ENCODE peak calls at places on chromosomes 2 and 18, in four cellular contexts. I is neural progenitor cell, N is DND-41, C is IMR-90. K is an unnamed sample.

GRCh38 chr18:52617931-52618330 is 277.9 kb downstream of the DCC start:
- DNase-seq in I (no peak), N (no peak), C (peak), K (no peak)

GRCh38 chr2:222568866-222569265 is 87.0 kb downstream of the FARSB start:
- DNase-seq in I (no peak), N (no peak), C (peak), K (no peak)

GRCh38 chr2:19688059-19688458 is 213.7 kb downstream of the TTC32 start:
- DNase-seq in I (no peak), N (no peak), C (no peak), K (no peak)

GRCh38 chr18:9449580-9449979 is 25.7 kb upstream of the RALBP1 start:
- DNase-seq in I (peak), N (no peak), C (no peak), K (no peak)

GRCh38 chr2:63047534-63048281 is 2.9 kb upstream of the OTX1 start:
- DNase-seq in I (peak), N (no peak), C (no peak), K (peak)

GRCh38 chr2:18987592-18988073 is 370.8 kb downstream of the OSR1 start:
- DNase-seq in I (no peak), N (no peak), C (peak), K (peak)

GRCh38 chr2:172249336-172249735 is 146.6 kb upstream of the DLX2 start:
- DNase-seq in I (no peak), N (no peak), C (peak), K (no peak)

GRCh38 chr2:157229572-157229971 is 27.9 kb upstream of the GALNT5 start:
- DNase-seq in I (no peak), N (no peak), C (peak), K (no peak)

GRCh38 chr2:172172513-172173217 is 70.0 kb upstream of the DLX2 start:
- DNase-seq in I (peak), N (no peak), C (peak), K (peak)

GRCh38 chr18:28175930-28176673 is 828 bp downstream of the CDH2 start:
- DNase-seq in I (peak), N (peak), C (peak), K (no peak)

GRCh38 chr2:17620280-17620679 is 79.8 kb downstream of the VSNL1 start:
- DNase-seq in I (no peak), N (no peak), C (peak), K (no peak)

GRCh38 chr2:130391872-130392670 is 36.2 kb downstream of the PTPN18 start:
- DNase-seq in I (no peak), N (no peak), C (peak), K (peak)

GRCh38 chr2:225282858-225283693 is 116.4 kb upstream of the NYAP2 start:
- DNase-seq in I (peak), N (peak), C (peak), K (no peak)

GRCh38 chr2:102238039-102238756 is 51.4 kb downstream of the IL1RL2 start:
- DNase-seq in I (no peak), N (no peak), C (peak), K (no peak)

GRCh38 chr2:19738707-19739106 is 163.1 kb downstream of the TTC32 start:
- DNase-seq in I (no peak), N (no peak), C (peak), K (peak)

GRCh38 chr2:239235311-239235710 is 165.5 kb downstream of the HDAC4 start:
- DNase-seq in I (no peak), N (no peak), C (no peak), K (no peak)

GRCh38 chr2:239236043-239236807 is 164.6 kb downstream of the HDAC4 start:
- DNase-seq in I (no peak), N (no peak), C (no peak), K (no peak)

GRCh38 chr2:239234826-239235175 is 166.0 kb downstream of the HDAC4 start:
- DNase-seq in I (no peak), N (no peak), C (no peak), K (no peak)

GRCh38 chr2:239233576-239233975 is 167.2 kb downstream of the HDAC4 start:
- DNase-seq in I (no peak), N (no peak), C (no peak), K (no peak)

DNA sequence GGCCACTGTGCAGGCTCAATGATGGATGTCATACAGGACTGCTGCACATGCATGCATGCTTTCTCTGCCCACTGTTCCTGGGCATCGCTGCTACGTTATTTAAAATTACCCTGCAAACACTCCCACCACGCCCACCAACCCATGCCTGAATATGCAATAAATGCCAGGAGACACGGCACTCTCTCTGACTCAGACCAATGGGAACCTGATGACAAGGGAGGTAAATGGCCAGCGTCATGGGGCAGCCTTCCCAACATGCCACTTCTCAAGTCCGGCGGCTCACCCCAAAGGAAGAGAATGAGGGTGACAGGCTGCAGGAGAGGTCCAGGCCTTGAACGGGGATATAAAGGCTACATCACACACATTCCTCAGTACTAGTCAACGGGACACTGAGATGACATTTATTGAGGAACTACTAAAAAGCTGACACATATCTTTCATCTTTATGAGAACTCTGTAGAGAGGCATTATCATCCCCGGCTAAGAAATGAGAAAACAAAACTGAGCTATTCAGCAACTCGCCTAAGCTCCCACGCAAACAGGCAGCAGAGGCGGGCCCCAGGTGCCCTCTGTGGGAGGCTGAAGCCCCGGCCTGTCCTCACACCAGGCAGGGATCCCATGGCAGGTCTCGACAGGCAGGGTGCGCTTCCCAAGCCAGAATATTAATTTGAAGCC is 166.5 kb downstream of the HDAC4 start:
- DNase-seq in I (no peak), N (no peak), C (no peak), K (no peak)
- H3K9ac ChIP-seq in I (no peak), N (no peak), C (no peak), K (no peak)

GRCh38 chr2:69012310-69013122 is 463 bp upstream of the ANTXR1 start:
- DNase-seq in I (peak), N (peak), C (peak), K (peak)

GRCh38 chr2:69013837-69014796 is 1.1 kb downstream of the ANTXR1 start:
- DNase-seq in I (peak), N (peak), C (peak), K (no peak)

GRCh38 chr2:69010437-69011194 is 2.4 kb upstream of the ANTXR1 start:
- DNase-seq in I (no peak), N (no peak), C (no peak), K (no peak)

GRCh38 chr2:69011611-69012157 is 1.3 kb upstream of the ANTXR1 start:
- DNase-seq in I (peak), N (no peak), C (no peak), K (no peak)

DNA sequence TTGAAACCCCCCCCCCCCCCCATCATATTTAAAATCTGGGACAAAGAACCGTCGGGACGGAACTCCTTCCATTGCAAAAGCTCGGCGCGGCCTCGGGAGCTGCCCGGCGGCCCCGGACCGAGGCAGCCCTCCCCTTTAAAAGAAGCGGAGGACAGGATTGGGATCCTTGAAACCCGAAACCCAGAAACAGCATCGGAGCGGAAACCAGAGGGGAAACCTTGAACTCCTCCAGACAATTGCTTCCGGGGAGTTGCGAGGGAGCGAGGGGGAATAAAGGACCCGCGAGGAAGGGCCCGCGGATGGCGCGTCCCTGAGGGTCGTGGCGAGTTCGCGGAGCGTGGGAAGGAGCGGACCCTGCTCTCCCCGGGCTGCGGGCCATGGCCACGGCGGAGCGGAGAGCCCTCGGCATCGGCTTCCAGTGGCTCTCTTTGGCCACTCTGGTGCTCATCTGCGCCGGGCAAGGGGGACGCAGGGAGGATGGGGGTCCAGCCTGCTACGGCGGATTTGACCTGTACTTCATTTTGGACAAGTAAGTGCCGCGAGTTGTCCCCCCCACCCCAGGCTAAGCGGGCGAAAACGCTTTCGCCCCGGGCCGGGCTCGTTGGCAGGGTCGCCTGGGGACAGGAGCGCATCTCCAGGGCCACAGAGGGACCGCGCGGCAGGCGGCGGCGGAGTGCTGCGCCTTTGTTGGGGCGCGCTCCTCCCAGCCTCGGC is at the start of gene ANTXR1:
- DNase-seq in I (peak), N (peak), C (peak), K (peak)
- TF ChIP-seq CTCF in I (peak), N (no peak), C (no peak), K (no peak)

DNA sequence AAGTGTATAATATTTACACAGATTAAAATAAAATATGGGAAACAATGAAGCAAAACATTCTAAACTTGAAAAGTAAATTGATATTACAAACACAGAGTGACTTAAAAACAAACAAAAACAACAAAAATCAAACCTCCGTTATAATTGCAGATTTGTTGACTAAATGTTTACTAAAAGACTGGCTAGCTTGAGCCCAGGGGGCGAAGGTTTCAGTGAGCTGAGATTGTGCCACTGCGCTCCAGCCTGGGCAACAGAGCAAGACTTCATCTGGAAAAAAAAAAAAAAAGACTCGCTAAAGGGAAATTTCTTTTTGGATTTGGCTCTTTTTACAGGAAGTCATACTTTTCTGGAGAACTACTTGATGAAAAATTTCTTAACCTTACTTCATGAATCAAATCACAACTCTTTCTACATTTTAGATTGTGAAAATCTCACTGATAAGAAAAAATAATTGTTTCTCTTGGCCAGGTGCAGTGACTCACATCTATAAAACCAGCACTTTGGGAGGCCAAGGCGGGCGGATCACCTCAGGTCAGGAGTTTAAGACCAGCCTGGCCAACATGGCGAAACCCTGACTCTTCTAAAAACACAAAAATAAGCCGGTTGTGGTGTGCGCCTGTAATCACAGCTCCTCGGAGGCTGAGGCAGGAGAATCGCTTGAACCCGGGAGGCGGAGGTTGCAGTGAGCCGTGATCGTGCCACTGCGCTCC is 9.7 kb downstream of the TFPI start:
- DNase-seq in I (no peak), N (no peak), C (no peak), K (no peak)
- H3K9ac ChIP-seq in I (no peak), N (no peak), C (no peak), K (no peak)

GRCh38 chr2:69208023-69208595 is 178.9 kb downstream of the GFPT1 start:
- DNase-seq in I (no peak), N (no peak), C (no peak), K (no peak)
- TF ChIP-seq CTCF in I (peak), N (no peak), C (peak), K (no peak)

DNA sequence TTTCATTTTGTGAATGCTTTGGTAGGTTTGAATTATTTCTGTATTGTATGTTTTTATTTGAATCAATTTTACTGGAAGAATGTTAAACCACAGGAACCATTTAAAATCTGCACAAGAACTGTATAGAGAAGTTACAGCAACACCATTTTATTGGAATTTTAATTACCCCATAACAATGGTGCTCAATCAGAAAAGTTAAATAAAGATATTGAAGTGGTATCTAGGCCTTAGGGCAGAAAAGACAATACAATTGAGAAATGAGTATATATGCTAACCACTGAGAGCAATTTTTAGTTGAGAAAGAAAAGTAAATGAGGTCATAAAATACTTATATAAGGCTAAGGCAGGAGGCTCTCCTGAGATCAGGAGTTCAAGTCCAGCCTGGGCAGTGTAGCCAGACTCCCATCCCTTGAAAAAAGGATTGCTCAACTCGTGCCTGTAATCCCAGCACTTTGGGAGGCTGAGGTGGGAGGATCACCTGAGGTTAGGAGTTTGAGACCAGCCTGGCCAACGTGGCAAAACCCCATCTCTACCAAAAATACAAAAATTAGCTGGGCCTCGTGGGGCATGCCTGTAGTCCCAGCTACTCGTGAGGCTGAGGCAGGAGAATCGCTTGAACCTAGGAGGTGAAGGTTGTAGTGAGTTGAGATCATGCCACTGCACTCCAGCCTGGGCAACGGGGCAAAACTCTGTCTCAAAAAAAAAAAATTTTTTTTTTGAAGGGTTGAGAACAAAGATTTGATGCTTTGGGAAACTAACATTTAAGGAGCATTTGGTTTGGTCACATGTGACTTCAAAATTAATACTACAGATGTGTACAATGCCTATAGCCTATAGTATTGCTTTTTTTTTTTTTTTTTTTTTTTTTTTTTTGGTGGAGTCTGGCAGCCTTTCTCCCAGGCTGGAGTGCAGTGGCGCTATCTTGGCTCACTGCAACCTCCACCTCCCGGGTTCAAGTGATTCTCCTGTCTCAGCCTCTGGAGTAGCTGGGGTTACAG is 212.9 kb upstream of the STON1 start:
- DNase-seq in I (no peak), N (no peak), C (no peak), K (no peak)
- H3K9ac ChIP-seq in I (peak), N (peak), C (no peak), K (no peak)

DNA sequence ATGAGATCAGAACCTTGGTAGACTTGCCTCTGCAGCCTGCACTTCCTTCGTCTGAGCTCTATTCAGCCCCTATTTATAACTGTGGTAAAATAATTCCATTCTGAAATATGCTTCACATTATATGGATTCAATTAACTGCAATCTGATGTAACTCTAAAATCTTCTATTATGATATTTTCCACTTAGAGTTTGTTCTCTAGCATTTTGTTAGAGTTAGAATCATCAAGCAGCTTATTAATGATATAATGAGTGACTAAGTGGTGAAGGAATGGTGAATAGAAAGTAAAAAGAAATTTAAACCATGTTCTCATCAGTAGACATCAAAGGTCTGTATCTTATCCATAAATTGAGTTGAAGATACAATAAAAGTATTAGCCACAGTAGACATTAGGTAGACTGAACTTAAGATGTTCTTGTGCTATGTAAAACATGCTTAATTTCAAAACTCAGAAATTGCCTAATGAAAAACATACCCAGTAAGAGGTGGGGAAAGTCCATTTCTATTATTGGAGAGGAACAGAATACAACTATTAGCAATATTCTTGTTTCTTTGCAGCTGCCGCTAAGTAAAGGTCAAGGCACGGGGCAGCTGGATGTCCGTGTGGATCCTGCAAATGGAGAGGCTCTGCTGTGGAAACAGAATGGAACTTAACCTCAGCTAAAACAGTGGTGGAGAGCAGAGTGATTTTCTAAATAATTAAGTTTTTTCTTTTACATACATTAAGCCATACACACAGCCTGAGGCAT is 139.4 kb upstream of the ARHGAP28 start:
- DNase-seq in I (no peak), N (no peak), C (no peak), K (no peak)
- TF ChIP-seq CTCF in I (no peak), N (no peak), C (no peak), K (no peak)

DNA sequence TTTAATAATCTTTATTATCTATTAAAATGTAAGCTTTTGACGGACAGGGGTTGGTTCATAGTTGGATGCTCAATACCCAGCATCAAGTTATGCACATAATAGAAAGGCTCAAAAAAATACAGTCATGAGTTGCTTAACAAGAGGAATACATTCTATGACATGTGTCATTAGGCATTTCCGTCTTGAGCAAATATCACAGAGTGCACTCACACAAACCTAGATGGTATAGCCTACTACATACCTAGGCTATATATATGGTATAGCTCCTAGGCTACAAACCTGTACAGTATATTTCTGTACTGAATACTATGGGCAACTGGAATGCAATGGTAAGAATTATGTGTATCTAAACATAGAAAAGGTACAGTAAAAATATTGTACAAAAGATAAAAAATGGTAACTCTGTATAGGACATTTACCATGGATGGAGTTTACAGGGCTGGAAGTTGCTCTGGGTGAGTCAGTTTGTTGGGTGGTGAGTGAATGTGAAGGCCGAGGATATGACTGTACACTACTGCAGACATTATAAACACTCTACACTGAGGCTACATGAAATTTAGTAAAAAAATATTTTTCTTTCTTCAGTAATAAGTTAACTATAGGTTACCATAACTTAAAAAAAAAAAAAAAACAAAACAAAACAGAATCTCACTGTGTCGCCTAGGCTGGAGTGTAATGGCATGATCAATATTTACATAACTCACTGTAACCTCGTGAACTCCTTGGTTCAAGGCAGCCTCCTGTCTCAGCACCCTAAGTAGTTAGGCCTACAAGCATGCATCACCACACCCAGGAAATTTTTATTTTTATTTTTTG is 201.2 kb downstream of the NBAS start:
- DNase-seq in I (no peak), N (no peak), C (peak), K (no peak)
- H3K9ac ChIP-seq in I (no peak), N (no peak), C (no peak), K (no peak)

GRCh38 chr18:64876833-64877232 is 727.9 kb upstream of the LINC00305 start:
- DNase-seq in I (no peak), N (no peak), C (no peak), K (no peak)
- TF ChIP-seq CTCF in I (no peak), N (no peak), C (no peak), K (no peak)